ENCODE peak calls at places on chromosomes 13 and 19, in six cellular contexts. P, Y, Q, B, D and Z are unnamed samples.

GRCh38 chr19:13505761-13506549 is at the start of gene CACNA1A:
- DNase-seq in B (no peak), Q (no peak), Y (no peak), D (peak), P (no peak), Z (peak)

GRCh38 chr19:46745521-46746280 is at the start of gene FKRP:
- DNase-seq in D (peak), P (no peak), B (no peak), Y (peak), Q (no peak), Z (peak)

GRCh38 chr19:47176627-47177090 is 46.0 kb downstream of the SAE1 start:
- DNase-seq in B (peak), Q (peak), Y (no peak), D (peak), P (no peak), Z (no peak)

GRCh38 chr19:39199025-39199424 is 2.3 kb downstream of the NCCRP1 start:
- DNase-seq in D (no peak), P (peak), Y (no peak), Q (peak), B (no peak), Z (no peak)

GRCh38 chr19:49613374-49613773 is 22.4 kb downstream of the PRR12 start:
- DNase-seq in D (no peak), B (no peak), Y (peak), P (no peak), Q (no peak), Z (no peak)

GRCh38 chr19:3626473-3627350 is at the start of gene CACTIN:
- DNase-seq in P (peak), Q (peak), D (peak), B (peak), Y (peak), Z (peak)

GRCh38 chr19:55679343-55680257 is 4.6 kb downstream of the EPN1 start:
- DNase-seq in D (no peak), B (no peak), P (no peak), Q (no peak), Y (no peak), Z (no peak)

GRCh38 chr13:94702181-94703041 is 9.9 kb downstream of the SOX21 start:
- DNase-seq in Y (no peak), Q (no peak), D (no peak), B (no peak), P (no peak), Z (peak)

GRCh38 chr13:83485101-83485500 is 397.2 kb downstream of the SLITRK1 start:
- DNase-seq in Y (no peak), P (no peak), B (no peak), Q (no peak), D (no peak), Z (no peak)

GRCh38 chr19:14112051-14112808 is 5.3 kb downstream of the PRKACA start:
- DNase-seq in Y (no peak), D (no peak), B (no peak), Q (no peak), P (no peak), Z (no peak)

GRCh38 chr19:1265611-1266115 is 3.5 kb upstream of the CIRBP start:
- DNase-seq in B (no peak), D (peak), Y (no peak), Q (peak), P (no peak), Z (no peak)

GRCh38 chr19:15296841-15297415 is 35.4 kb downstream of the BRD4 start:
- DNase-seq in B (no peak), P (no peak), Y (no peak), Q (no peak), D (no peak), Z (no peak)

GRCh38 chr13:70723732-70724131 is 615.5 kb upstream of the KLHL1 start:
- DNase-seq in Q (peak), P (no peak), B (no peak), D (no peak), Y (no peak), Z (no peak)